ENCODE peak calls at places on chromosome 11, in ten cellular contexts. M, E, V, W, Y, Z, A, R, Q and G are unnamed samples. For H3K4me1, the result is how much of the 10 kb centered on the place peaks cover.

GRCh38 chr11:65859812-65860277 is 388 bp upstream of the MUS81 start:
- DNase-seq in M (peak), E (no peak), V (peak), W (no peak), Y (no peak), Z (no peak), A (no peak), R (no peak), Q (no peak), G (no peak)

GRCh38 chr11:4038973-4039372 is 55.6 kb upstream of the RRM1 start:
- DNase-seq in M (no peak), E (no peak), V (no peak), W (no peak), Y (no peak), Z (no peak), A (no peak), R (no peak), Q (no peak), G (no peak)

GRCh38 chr11:26219506-26220117 is 112.3 kb upstream of the ANO3 start:
- DNase-seq in M (no peak), E (no peak), V (no peak), W (no peak), Y (peak), Z (no peak), A (no peak), R (no peak), Q (no peak), G (no peak)

GRCh38 chr11:85180528-85180927 is 446.6 kb downstream of the DLG2 start:
- DNase-seq in M (no peak), E (no peak), V (no peak), W (no peak), Y (no peak), Z (no peak), A (no peak), R (no peak), Q (no peak), G (no peak)

GRCh38 chr11:59247535-59248227 is 35.0 kb upstream of the MPEG1 start:
- DNase-seq in M (no peak), E (no peak), V (no peak), W (no peak), Y (peak), Z (peak), A (no peak), R (peak), Q (no peak), G (no peak)

GRCh38 chr11:116473236-116473769 is 299.5 kb downstream of the BUD13 start:
- DNase-seq in M (no peak), E (no peak), V (no peak), W (no peak), Y (no peak), Z (no peak), A (no peak), R (no peak), Q (no peak), G (no peak)

GRCh38 chr11:77101043-77101537 is 1.6 kb upstream of the OMP start:
- DNase-seq in M (no peak), E (no peak), V (peak), W (peak), Y (peak), Z (no peak), A (no peak), R (no peak), Q (peak), G (no peak)

GRCh38 chr11:129252621-129253020 is 60.5 kb upstream of the ARHGAP32 start:
- DNase-seq in M (no peak), E (no peak), V (peak), W (no peak), Y (no peak), Z (no peak), A (no peak), R (no peak), Q (peak), G (no peak)

GRCh38 chr11:128174465-128175101 is 412.8 kb downstream of the ETS1 start:
- DNase-seq in M (no peak), E (no peak), V (peak), W (no peak), Y (peak), Z (no peak), A (no peak), R (no peak), Q (peak), G (no peak)

GRCh38 chr11:78419327-78419726 is 1.7 kb upstream of the GAB2 start:
- DNase-seq in M (no peak), E (peak), V (no peak), W (peak), Y (peak), Z (no peak), A (peak), R (peak), Q (peak), G (peak)

GRCh38 chr11:121059605-121060004 is 35.7 kb downstream of the TBCEL start:
- DNase-seq in M (no peak), E (no peak), V (no peak), W (no peak), Y (no peak), Z (no peak), A (no peak), R (no peak), Q (no peak), G (no peak)

GRCh38 chr11:13354335-13354734 is 76.7 kb downstream of the BMAL1 start:
- DNase-seq in M (no peak), E (no peak), V (peak), W (no peak), Y (peak), Z (no peak), A (no peak), R (no peak), Q (peak), G (no peak)

GRCh38 chr11:13669544-13670488 is 1.3 kb downstream of the FAR1 start:
- DNase-seq in M (no peak), E (no peak), V (no peak), W (no peak), Y (peak), Z (no peak), A (no peak), R (no peak), Q (no peak), G (no peak)

GRCh38 chr11:793556-793955 is 3.7 kb upstream of the CEND1 start:
- DNase-seq in M (no peak), E (no peak), V (no peak), W (no peak), Y (no peak), Z (no peak), A (no peak), R (no peak), Q (no peak), G (peak)

GRCh38 chr11:9459573-9460321 is 1.1 kb upstream of the ZNF143 start:
- DNase-seq in M (peak), E (no peak), V (no peak), W (peak), Y (peak), Z (no peak), A (peak), R (no peak), Q (peak), G (no peak)

GRCh38 chr11:115607621-115608191 is 103.5 kb upstream of the CADM1 start:
- DNase-seq in M (no peak), E (no peak), V (peak), W (no peak), Y (peak), Z (no peak), A (no peak), R (peak), Q (peak), G (peak)

GRCh38 chr11:17730608-17731462 is 3.7 kb upstream of the KCNC1 start:
- DNase-seq in M (peak), E (peak), V (peak), W (peak), Y (peak), Z (peak), A (peak), R (peak), Q (peak), G (peak)

GRCh38 chr11:128963744-128964340 is 21.2 kb upstream of the TP53AIP1 start:
- DNase-seq in M (no peak), E (no peak), V (peak), W (no peak), Y (peak), Z (no peak), A (peak), R (no peak), Q (peak), G (no peak)

GRCh38 chr11:66867425-66868040 is 10.7 kb downstream of the LRFN4 start:
- DNase-seq in M (no peak), E (no peak), V (no peak), W (no peak), Y (no peak), Z (no peak), A (no peak), R (no peak), Q (peak), G (no peak)

GRCh38 chr11:71182791-71183556 is 69.4 kb downstream of the SHANK2 start:
- DNase-seq in M (peak), E (no peak), V (no peak), W (no peak), Y (no peak), Z (no peak), A (no peak), R (no peak), Q (no peak), G (no peak)

GRCh38 chr11:61120865-61121831 is 18.9 kb downstream of the CD5 start:
- DNase-seq in M (no peak), E (peak), V (no peak), W (no peak), Y (peak), Z (peak), A (peak), R (peak), Q (peak), G (peak)

GRCh38 chr11:120509346-120510053 is 2.0 kb upstream of the GRIK4 start:
- DNase-seq in M (peak), E (no peak), V (no peak), W (no peak), Y (no peak), Z (no peak), A (no peak), R (no peak), Q (no peak), G (no peak)

GRCh38 chr11:73623651-73624050 is 22.7 kb upstream of the PLEKHB1 start:
- DNase-seq in M (no peak), E (no peak), V (no peak), W (no peak), Y (peak), Z (no peak), A (no peak), R (no peak), Q (no peak), G (no peak)

GRCh38 chr11:2989551-2989950 is 2.6 kb downstream of the NAP1L4 start:
- DNase-seq in M (no peak), E (no peak), V (no peak), W (no peak), Y (no peak), Z (no peak), A (no peak), R (no peak), Q (no peak), G (no peak)

GRCh38 chr11:66845876-66846212 is 2.6 kb downstream of the RCE1 start:
- DNase-seq in M (peak), E (peak), V (no peak), W (no peak), Y (no peak), Z (no peak), A (no peak), R (no peak), Q (no peak), G (no peak)

GRCh38 chr11:130407978-130408377 is 20.4 kb downstream of the ADAMTS8 start:
- DNase-seq in M (no peak), E (no peak), V (no peak), W (no peak), Y (peak), Z (no peak), A (peak), R (peak), Q (no peak), G (peak)

GRCh38 chr11:107593941-107594340 is 3.0 kb downstream of the ELMOD1 start:
- DNase-seq in M (no peak), E (no peak), V (peak), W (no peak), Y (no peak), Z (no peak), A (no peak), R (no peak), Q (no peak), G (no peak)

GRCh38 chr11:78224506-78224905 is 35.8 kb downstream of the USP35 start:
- DNase-seq in M (no peak), E (no peak), V (no peak), W (no peak), Y (no peak), Z (no peak), A (no peak), R (no peak), Q (no peak), G (no peak)

GRCh38 chr11:10351768-10352641 is 47.1 kb downstream of the ADM start:
- DNase-seq in M (no peak), E (peak), V (peak), W (peak), Y (peak), Z (no peak), A (peak), R (peak), Q (peak), G (peak)

GRCh38 chr11:14249121-14249963 is 109.6 kb downstream of the RRAS2 start:
- DNase-seq in M (peak), E (peak), V (peak), W (peak), Y (peak), Z (peak), A (peak), R (peak), Q (peak), G (peak)

GRCh38 chr11:62456630-62457029 is 37.8 kb downstream of the SCGB1A1 start:
- DNase-seq in M (no peak), E (no peak), V (no peak), W (no peak), Y (no peak), Z (no peak), A (peak), R (no peak), Q (peak), G (no peak)

GRCh38 chr11:71977743-71978418 is 20.8 kb upstream of the IL18BP start:
- DNase-seq in M (no peak), E (peak), V (peak), W (peak), Y (peak), Z (peak), A (peak), R (peak), Q (peak), G (peak)

GRCh38 chr11:60782393-60783140 is 2.6 kb upstream of the MS4A10 start:
- DNase-seq in M (peak), E (no peak), V (no peak), W (no peak), Y (no peak), Z (no peak), A (no peak), R (no peak), Q (no peak), G (no peak)

GRCh38 chr11:73383249-73384126 is 7.3 kb downstream of the RELT start:
- DNase-seq in M (no peak), E (peak), V (peak), W (no peak), Y (peak), Z (no peak), A (peak), R (no peak), Q (no peak), G (no peak)

GRCh38 chr11:394034-394857 is at the start of gene PKP3:
- DNase-seq in M (no peak), E (peak), V (peak), W (peak), Y (peak), Z (no peak), A (peak), R (no peak), Q (peak), G (peak)

GRCh38 chr11:65743928-65744698 is 23.5 kb upstream of the RNASEH2C start:
- DNase-seq in M (no peak), E (peak), V (peak), W (peak), Y (peak), Z (no peak), A (peak), R (no peak), Q (peak), G (peak)

GRCh38 chr11:33475999-33476398 is 218.8 kb downstream of the HIPK3 start:
- DNase-seq in M (no peak), E (peak), V (no peak), W (no peak), Y (peak), Z (no peak), A (peak), R (peak), Q (no peak), G (peak)

GRCh38 chr11:35650467-35650866 is 12.1 kb upstream of the TRIM44 start:
- DNase-seq in M (no peak), E (no peak), V (no peak), W (no peak), Y (no peak), Z (no peak), A (no peak), R (no peak), Q (no peak), G (no peak)
- H3K27ac ChIP-seq in M (no peak), E (no peak), V (no peak), W (no peak), Y (no peak), Z (no peak), A (no peak), R (no peak), Q (no peak), G (no peak)

GRCh38 chr11:113974741-113975470 is at the start of gene HTR3A:
- DNase-seq in M (no peak), E (peak), V (peak), W (no peak), Y (peak), Z (no peak), A (peak), R (peak), Q (peak), G (peak)
- H3K4me3 ChIP-seq in M (no peak), E (no peak), V (no peak), W (no peak), Y (no peak), Z (no peak), A (no peak), R (no peak), Q (no peak), G (no peak)

DNA sequence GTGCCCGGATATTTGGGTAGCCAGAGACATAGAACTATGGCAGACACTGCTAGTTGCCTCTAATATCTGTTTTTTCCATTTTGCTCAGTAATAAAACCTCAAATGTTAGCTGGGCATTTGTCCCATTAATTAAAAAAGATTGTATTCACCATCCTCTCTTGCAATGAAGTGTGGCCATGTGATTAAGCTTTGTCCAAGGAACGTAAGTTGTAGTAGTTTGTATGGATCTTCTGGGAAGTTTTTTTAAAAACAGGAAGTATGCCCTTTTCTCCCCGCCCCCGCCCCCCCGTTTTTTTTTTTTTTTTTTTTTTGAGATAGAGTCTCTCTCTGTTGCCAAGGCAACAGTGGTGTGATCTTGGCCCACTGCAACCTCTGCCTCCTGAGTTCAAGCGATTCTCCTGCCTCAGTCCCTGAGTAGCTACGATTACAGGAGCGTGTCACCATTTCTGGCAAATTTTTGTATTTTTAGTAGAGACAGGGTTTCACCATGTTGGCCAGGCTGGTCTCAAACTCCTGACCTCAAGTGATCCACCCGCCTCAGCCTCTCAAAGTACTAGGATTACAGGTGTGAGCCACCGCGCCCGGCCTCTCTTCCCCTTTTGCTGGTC is 1.7 kb upstream of the TMEM135 start:
- DNase-seq in M (no peak), E (no peak), V (no peak), W (no peak), Y (no peak), Z (no peak), A (no peak), R (no peak), Q (peak), G (no peak)
- H3K4me1 ChIP-seq in M (under half), E (under half), V (under half), W (under half), Y (under half), Z (under half), A (under half), R (under half), Q (under half), G (under half)

GRCh38 chr11:44033411-44033850 is 14.3 kb upstream of the ACCSL start:
- DNase-seq in M (no peak), E (no peak), V (no peak), W (no peak), Y (no peak), Z (no peak), A (no peak), R (no peak), Q (no peak), G (no peak)
- H3K27ac ChIP-seq in M (no peak), E (peak), V (no peak), W (no peak), Y (no peak), Z (no peak), A (no peak), R (peak), Q (no peak), G (no peak)

GRCh38 chr11:46383974-46384701 is 2.7 kb downstream of the MDK start:
- DNase-seq in M (no peak), E (no peak), V (no peak), W (no peak), Y (no peak), Z (no peak), A (no peak), R (no peak), Q (no peak), G (no peak)
- H3K4me3 ChIP-seq in M (no peak), E (no peak), V (no peak), W (no peak), Y (no peak), Z (no peak), A (no peak), R (no peak), Q (no peak), G (no peak)